ENCODE peak calls at places on chromosomes 1 and 21, in four cellular contexts. One of them, this sample, is unnamed.

GRCh38 chr1:63871451-63871850 is 97.6 kb downstream of the ROR1 start:
- DNase-seq in A549: no peak
- DNase-seq in K562: no peak
- DNase-seq in WTC11: no peak
- DNase-seq in this sample: no peak

GRCh38 chr1:228084797-228085196 is 2.3 kb downstream of the ARF1 start:
- DNase-seq in A549: no peak
- DNase-seq in K562: peak; percentile 46
- DNase-seq in WTC11: no peak
- DNase-seq in this sample: no peak

GRCh38 chr1:31412732-31413404 is at the start of gene SERINC2:
- DNase-seq in WTC11: peak; percentile 67
- DNase-seq in K562: peak; percentile 40
- DNase-seq in A549: no peak
- DNase-seq in this sample: no peak

GRCh38 chr21:36698160-36699025 is 522 bp upstream of the SIM2 start:
- DNase-seq in A549: peak; percentile 62
- DNase-seq in WTC11: peak; percentile 69
- DNase-seq in K562: no peak
- DNase-seq in this sample: no peak

GRCh38 chr1:92951141-92951582 is 10.1 kb downstream of the DIPK1A start:
- DNase-seq in WTC11: no peak
- DNase-seq in K562: peak; percentile 67
- DNase-seq in A549: peak; percentile 60
- DNase-seq in this sample: peak; percentile 92

GRCh38 chr21:46180079-46180722 is 4.1 kb downstream of the SPATC1L start:
- DNase-seq in K562: peak; percentile 63
- DNase-seq in A549: no peak
- DNase-seq in WTC11: no peak
- DNase-seq in this sample: no peak

GRCh38 chr1:234926252-234926573 is 202.4 kb downstream of the TOMM20 start:
- DNase-seq in K562: no peak
- DNase-seq in A549: no peak
- DNase-seq in WTC11: no peak
- DNase-seq in this sample: no peak

GRCh38 chr1:208929575-208929974 is 653.9 kb upstream of the CAMK1G start:
- DNase-seq in A549: no peak
- DNase-seq in K562: no peak
- DNase-seq in WTC11: no peak
- DNase-seq in this sample: no peak

GRCh38 chr1:90707363-90707710 is 9.8 kb downstream of the BARHL2 start:
- DNase-seq in WTC11: peak; percentile 87
- DNase-seq in A549: peak; percentile 27
- DNase-seq in K562: peak; percentile 58
- DNase-seq in this sample: peak; percentile 33

GRCh38 chr1:245155186-245156040 is 628 bp downstream of the KIF26B start:
- DNase-seq in A549: peak; percentile 32
- DNase-seq in K562: peak; percentile 24
- DNase-seq in WTC11: peak; percentile 43
- DNase-seq in this sample: no peak

GRCh38 chr1:22141493-22141892 is 1.4 kb downstream of the WNT4 start:
- DNase-seq in K562: no peak
- DNase-seq in A549: no peak
- DNase-seq in WTC11: no peak
- DNase-seq in this sample: no peak

GRCh38 chr21:42683371-42684108 is 30.1 kb downstream of the PDE9A start:
- DNase-seq in K562: no peak
- DNase-seq in A549: no peak
- DNase-seq in WTC11: no peak
- DNase-seq in this sample: no peak

GRCh38 chr1:145847827-145848226 is 2.4 kb downstream of the NUDT17 start:
- DNase-seq in A549: no peak
- DNase-seq in K562: no peak
- DNase-seq in WTC11: no peak
- DNase-seq in this sample: no peak

GRCh38 chr1:41493117-41493536 is 8.6 kb upstream of the EDN2 start:
- DNase-seq in A549: peak; percentile 87
- DNase-seq in WTC11: no peak
- DNase-seq in K562: peak; percentile 76
- DNase-seq in this sample: no peak

GRCh38 chr1:230781596-230781995 is 34.4 kb downstream of the CAPN9 start:
- DNase-seq in K562: no peak
- DNase-seq in A549: no peak
- DNase-seq in WTC11: no peak
- DNase-seq in this sample: no peak

GRCh38 chr1:162612606-162613400 is 19.5 kb upstream of the DDR2 start:
- DNase-seq in A549: no peak
- DNase-seq in WTC11: no peak
- DNase-seq in K562: no peak
- DNase-seq in this sample: peak; percentile 4

GRCh38 chr1:161048949-161049722 is 3.4 kb upstream of the USF1 start:
- DNase-seq in A549: no peak
- DNase-seq in WTC11: no peak
- DNase-seq in K562: no peak
- DNase-seq in this sample: no peak

GRCh38 chr21:44702973-44703730 is 6.2 kb downstream of the KRTAP10-12 start:
- DNase-seq in K562: no peak
- DNase-seq in A549: no peak
- DNase-seq in WTC11: no peak
- DNase-seq in this sample: peak; percentile 55

GRCh38 chr21:46227811-46228344 is 696 bp downstream of the LSS start:
- DNase-seq in K562: peak; percentile 37
- DNase-seq in A549: no peak
- DNase-seq in WTC11: no peak
- DNase-seq in this sample: no peak

GRCh38 chr1:111754964-111755320 is 759 bp upstream of the DDX20 start:
- DNase-seq in K562: peak; percentile 66
- DNase-seq in WTC11: no peak
- DNase-seq in A549: peak; percentile 46
- DNase-seq in this sample: no peak

GRCh38 chr1:108113496-108113895 is 86.6 kb downstream of the SLC25A24 start:
- DNase-seq in A549: no peak
- DNase-seq in WTC11: no peak
- DNase-seq in K562: no peak
- DNase-seq in this sample: no peak

GRCh38 chr1:7247683-7248401 is 462.6 kb downstream of the CAMTA1 start:
- DNase-seq in A549: no peak
- DNase-seq in K562: no peak
- DNase-seq in WTC11: no peak
- DNase-seq in this sample: no peak

DNA sequence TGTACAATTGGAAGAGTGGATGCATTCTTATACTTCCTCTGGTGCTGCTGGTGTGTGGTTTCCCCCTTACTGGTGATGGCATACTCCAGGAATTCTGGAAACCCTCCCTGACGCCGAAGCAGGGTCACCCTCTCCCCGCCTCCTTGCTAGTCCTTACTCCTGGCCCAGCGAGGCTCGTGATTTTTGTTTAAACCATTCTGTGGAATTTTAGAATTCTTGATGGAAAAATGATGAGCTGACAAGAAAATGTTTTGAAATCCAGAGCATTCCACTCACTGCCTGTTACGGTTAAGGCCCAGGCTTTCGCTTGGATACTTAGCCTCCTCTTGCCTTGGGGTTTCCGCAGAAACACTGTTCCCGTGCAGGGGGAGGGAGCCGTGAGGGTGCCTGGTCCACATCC is 41.1 kb downstream of the IL6R start:
- DNase-seq in A549: no peak
- DNase-seq in K562: no peak
- DNase-seq in WTC11: no peak
- DNase-seq in this sample: no peak
- TF ChIP-seq HMGXB4 in A549: no peak
- TF ChIP-seq HMGXB4 in K562: no peak
- TF ChIP-seq HMGXB4 in WTC11: no peak
- TF ChIP-seq HMGXB4 in this sample: no peak

GRCh38 chr1:192378276-192378675 is 61.5 kb downstream of the RGS21 start:
- DNase-seq in A549: no peak
- DNase-seq in K562: no peak
- DNase-seq in WTC11: no peak
- DNase-seq in this sample: no peak
- TF ChIP-seq HMGXB4 in A549: no peak
- TF ChIP-seq HMGXB4 in K562: no peak
- TF ChIP-seq HMGXB4 in WTC11: no peak
- TF ChIP-seq HMGXB4 in this sample: no peak

GRCh38 chr1:182291584-182292192 is 99.9 kb downstream of the GLUL start:
- DNase-seq in A549: no peak
- DNase-seq in WTC11: no peak
- DNase-seq in K562: no peak
- DNase-seq in this sample: peak; percentile 87
- TF ChIP-seq HMGXB4 in A549: no peak
- TF ChIP-seq HMGXB4 in WTC11: no peak
- TF ChIP-seq HMGXB4 in K562: no peak
- TF ChIP-seq HMGXB4 in this sample: no peak

GRCh38 chr1:216032284-216032683 is 391.0 kb downstream of the USH2A start:
- DNase-seq in A549: no peak
- DNase-seq in K562: no peak
- DNase-seq in WTC11: no peak
- DNase-seq in this sample: no peak

GRCh38 chr1:216028630-216029029 is 394.6 kb downstream of the USH2A start:
- DNase-seq in K562: no peak
- DNase-seq in A549: no peak
- DNase-seq in WTC11: no peak
- DNase-seq in this sample: no peak

GRCh38 chr1:216032977-216033376 is 390.3 kb downstream of the USH2A start:
- DNase-seq in K562: no peak
- DNase-seq in WTC11: no peak
- DNase-seq in A549: no peak
- DNase-seq in this sample: no peak

GRCh38 chr1:216034506-216034905 is 388.7 kb downstream of the USH2A start:
- DNase-seq in WTC11: peak; percentile 47
- DNase-seq in A549: no peak
- DNase-seq in K562: no peak
- DNase-seq in this sample: no peak
- TF ChIP-seq HMGXB4 in WTC11: no peak
- TF ChIP-seq HMGXB4 in A549: no peak
- TF ChIP-seq HMGXB4 in K562: no peak
- TF ChIP-seq HMGXB4 in this sample: no peak

This sample was measured in HepG2.